ENCODE peak calls at places on chromosomes 6 and 20, in eight cellular contexts. One of them, this sample, is unnamed.

GRCh38 chr6:75210885-75211739 is 5.3 kb upstream of the COL12A1 start:
- DNase-seq in stimulated activated CD4-positive, alpha-beta T cell treated with anti-CD3 and anti-CD28 coated beads, Interleukin-15, amount 100 ng/mL, for 48 hours: no peak
- DNase-seq in Right ventricle myocardium superior: no peak
- DNase-seq in NAMALWA: peak
- DNase-seq in IMR-90: peak
- DNase-seq in osteoblast: peak
- DNase-seq in C1 segment of cervical spinal cord: no peak
- DNase-seq in suprapubic skin: no peak
- DNase-seq in this sample: no peak

GRCh38 chr6:40352527-40353170 is 234.5 kb downstream of the LRFN2 start:
- DNase-seq in stimulated activated CD4-positive, alpha-beta T cell treated with anti-CD3 and anti-CD28 coated beads, Interleukin-15, amount 100 ng/mL, for 48 hours: no peak
- DNase-seq in Right ventricle myocardium superior: no peak
- DNase-seq in NAMALWA: no peak
- DNase-seq in IMR-90: no peak
- DNase-seq in osteoblast: peak
- DNase-seq in C1 segment of cervical spinal cord: no peak
- DNase-seq in suprapubic skin: no peak
- DNase-seq in this sample: no peak

GRCh38 chr6:81751388-81752083 is 945 bp downstream of the TENT5A start:
- DNase-seq in stimulated activated CD4-positive, alpha-beta T cell treated with anti-CD3 and anti-CD28 coated beads, Interleukin-15, amount 100 ng/mL, for 48 hours: peak
- DNase-seq in Right ventricle myocardium superior: peak
- DNase-seq in NAMALWA: no peak
- DNase-seq in IMR-90: peak
- DNase-seq in osteoblast: no peak
- DNase-seq in C1 segment of cervical spinal cord: no peak
- DNase-seq in suprapubic skin: peak
- DNase-seq in this sample: peak

GRCh38 chr20:50221501-50222323 is 31.1 kb downstream of the CEBPB start:
- DNase-seq in stimulated activated CD4-positive, alpha-beta T cell treated with anti-CD3 and anti-CD28 coated beads, Interleukin-15, amount 100 ng/mL, for 48 hours: no peak
- DNase-seq in Right ventricle myocardium superior: peak
- DNase-seq in NAMALWA: no peak
- DNase-seq in IMR-90: peak
- DNase-seq in osteoblast: peak
- DNase-seq in C1 segment of cervical spinal cord: no peak
- DNase-seq in suprapubic skin: no peak
- DNase-seq in this sample: no peak

GRCh38 chr20:44114755-44115044 is 72.3 kb downstream of the JPH2 start:
- DNase-seq in stimulated activated CD4-positive, alpha-beta T cell treated with anti-CD3 and anti-CD28 coated beads, Interleukin-15, amount 100 ng/mL, for 48 hours: no peak
- DNase-seq in Right ventricle myocardium superior: no peak
- DNase-seq in NAMALWA: no peak
- DNase-seq in IMR-90: no peak
- DNase-seq in osteoblast: no peak
- DNase-seq in C1 segment of cervical spinal cord: no peak
- DNase-seq in suprapubic skin: no peak
- DNase-seq in this sample: no peak

GRCh38 chr6:116106146-116106545 is 5.5 kb downstream of the NT5DC1 start:
- DNase-seq in stimulated activated CD4-positive, alpha-beta T cell treated with anti-CD3 and anti-CD28 coated beads, Interleukin-15, amount 100 ng/mL, for 48 hours: no peak
- DNase-seq in Right ventricle myocardium superior: no peak
- DNase-seq in NAMALWA: no peak
- DNase-seq in IMR-90: no peak
- DNase-seq in osteoblast: no peak
- DNase-seq in C1 segment of cervical spinal cord: no peak
- DNase-seq in suprapubic skin: no peak
- DNase-seq in this sample: no peak

GRCh38 chr6:164531745-164532144 is 777.7 kb downstream of the C6orf118 start:
- DNase-seq in stimulated activated CD4-positive, alpha-beta T cell treated with anti-CD3 and anti-CD28 coated beads, Interleukin-15, amount 100 ng/mL, for 48 hours: no peak
- DNase-seq in Right ventricle myocardium superior: no peak
- DNase-seq in NAMALWA: no peak
- DNase-seq in IMR-90: no peak
- DNase-seq in osteoblast: no peak
- DNase-seq in C1 segment of cervical spinal cord: no peak
- DNase-seq in suprapubic skin: no peak
- DNase-seq in this sample: no peak

GRCh38 chr20:41375846-41376245 is 9.2 kb upstream of the EMILIN3 start:
- DNase-seq in stimulated activated CD4-positive, alpha-beta T cell treated with anti-CD3 and anti-CD28 coated beads, Interleukin-15, amount 100 ng/mL, for 48 hours: no peak
- DNase-seq in Right ventricle myocardium superior: no peak
- DNase-seq in NAMALWA: no peak
- DNase-seq in IMR-90: no peak
- DNase-seq in osteoblast: no peak
- DNase-seq in C1 segment of cervical spinal cord: no peak
- DNase-seq in suprapubic skin: no peak
- DNase-seq in this sample: no peak

GRCh38 chr6:162711376-162711775 is 16.2 kb downstream of the PRKN start:
- DNase-seq in stimulated activated CD4-positive, alpha-beta T cell treated with anti-CD3 and anti-CD28 coated beads, Interleukin-15, amount 100 ng/mL, for 48 hours: no peak
- DNase-seq in Right ventricle myocardium superior: no peak
- DNase-seq in NAMALWA: no peak
- DNase-seq in IMR-90: no peak
- DNase-seq in osteoblast: no peak
- DNase-seq in C1 segment of cervical spinal cord: no peak
- DNase-seq in suprapubic skin: no peak
- DNase-seq in this sample: no peak

GRCh38 chr6:166949533-166950442 is 6.6 kb downstream of the RNASET2 start:
- DNase-seq in stimulated activated CD4-positive, alpha-beta T cell treated with anti-CD3 and anti-CD28 coated beads, Interleukin-15, amount 100 ng/mL, for 48 hours: no peak
- DNase-seq in Right ventricle myocardium superior: no peak
- DNase-seq in NAMALWA: no peak
- DNase-seq in IMR-90: no peak
- DNase-seq in osteoblast: no peak
- DNase-seq in C1 segment of cervical spinal cord: no peak
- DNase-seq in suprapubic skin: no peak
- DNase-seq in this sample: no peak

GRCh38 chr6:16704706-16705402 is 56.4 kb downstream of the ATXN1 start:
- DNase-seq in stimulated activated CD4-positive, alpha-beta T cell treated with anti-CD3 and anti-CD28 coated beads, Interleukin-15, amount 100 ng/mL, for 48 hours: peak
- DNase-seq in Right ventricle myocardium superior: no peak
- DNase-seq in NAMALWA: no peak
- DNase-seq in IMR-90: peak
- DNase-seq in osteoblast: no peak
- DNase-seq in C1 segment of cervical spinal cord: no peak
- DNase-seq in suprapubic skin: no peak
- DNase-seq in this sample: no peak

GRCh38 chr6:89483111-89483720 is 50.3 kb downstream of the ANKRD6 start:
- DNase-seq in stimulated activated CD4-positive, alpha-beta T cell treated with anti-CD3 and anti-CD28 coated beads, Interleukin-15, amount 100 ng/mL, for 48 hours: no peak
- DNase-seq in Right ventricle myocardium superior: peak
- DNase-seq in NAMALWA: no peak
- DNase-seq in IMR-90: no peak
- DNase-seq in osteoblast: peak
- DNase-seq in C1 segment of cervical spinal cord: no peak
- DNase-seq in suprapubic skin: no peak
- DNase-seq in this sample: peak

GRCh38 chr6:152726313-152726712 is 24.3 kb upstream of the VIP start:
- DNase-seq in stimulated activated CD4-positive, alpha-beta T cell treated with anti-CD3 and anti-CD28 coated beads, Interleukin-15, amount 100 ng/mL, for 48 hours: no peak
- DNase-seq in Right ventricle myocardium superior: no peak
- DNase-seq in NAMALWA: no peak
- DNase-seq in IMR-90: no peak
- DNase-seq in osteoblast: no peak
- DNase-seq in C1 segment of cervical spinal cord: no peak
- DNase-seq in suprapubic skin: no peak
- DNase-seq in this sample: no peak

GRCh38 chr20:46994341-46994740 is 99.7 kb downstream of the EYA2 start:
- DNase-seq in stimulated activated CD4-positive, alpha-beta T cell treated with anti-CD3 and anti-CD28 coated beads, Interleukin-15, amount 100 ng/mL, for 48 hours: peak
- DNase-seq in Right ventricle myocardium superior: no peak
- DNase-seq in NAMALWA: peak
- DNase-seq in IMR-90: no peak
- DNase-seq in osteoblast: no peak
- DNase-seq in C1 segment of cervical spinal cord: no peak
- DNase-seq in suprapubic skin: no peak
- DNase-seq in this sample: no peak

GRCh38 chr6:692356-692851 is 535 bp downstream of the EXOC2 start:
- DNase-seq in stimulated activated CD4-positive, alpha-beta T cell treated with anti-CD3 and anti-CD28 coated beads, Interleukin-15, amount 100 ng/mL, for 48 hours: peak
- DNase-seq in Right ventricle myocardium superior: peak
- DNase-seq in NAMALWA: peak
- DNase-seq in IMR-90: peak
- DNase-seq in osteoblast: peak
- DNase-seq in C1 segment of cervical spinal cord: no peak
- DNase-seq in suprapubic skin: no peak
- DNase-seq in this sample: no peak

GRCh38 chr6:65289491-65289890 is 417.5 kb downstream of the EYS start:
- DNase-seq in stimulated activated CD4-positive, alpha-beta T cell treated with anti-CD3 and anti-CD28 coated beads, Interleukin-15, amount 100 ng/mL, for 48 hours: no peak
- DNase-seq in Right ventricle myocardium superior: no peak
- DNase-seq in NAMALWA: no peak
- DNase-seq in IMR-90: peak
- DNase-seq in osteoblast: no peak
- DNase-seq in C1 segment of cervical spinal cord: no peak
- DNase-seq in suprapubic skin: no peak
- DNase-seq in this sample: no peak

GRCh38 chr6:158926429-158926828 is 73.6 kb downstream of the RSPH3 start:
- DNase-seq in stimulated activated CD4-positive, alpha-beta T cell treated with anti-CD3 and anti-CD28 coated beads, Interleukin-15, amount 100 ng/mL, for 48 hours: no peak
- DNase-seq in Right ventricle myocardium superior: no peak
- DNase-seq in NAMALWA: no peak
- DNase-seq in IMR-90: peak
- DNase-seq in osteoblast: peak
- DNase-seq in C1 segment of cervical spinal cord: no peak
- DNase-seq in suprapubic skin: no peak
- DNase-seq in this sample: no peak

GRCh38 chr20:63278661-63279060 is 6.0 kb downstream of the ARFGAP1 start:
- DNase-seq in stimulated activated CD4-positive, alpha-beta T cell treated with anti-CD3 and anti-CD28 coated beads, Interleukin-15, amount 100 ng/mL, for 48 hours: no peak
- DNase-seq in Right ventricle myocardium superior: no peak
- DNase-seq in NAMALWA: no peak
- DNase-seq in IMR-90: no peak
- DNase-seq in osteoblast: no peak
- DNase-seq in C1 segment of cervical spinal cord: no peak
- DNase-seq in suprapubic skin: no peak
- DNase-seq in this sample: no peak

GRCh38 chr6:161458199-161458598 is 184.3 kb upstream of the AGPAT4 start:
- DNase-seq in stimulated activated CD4-positive, alpha-beta T cell treated with anti-CD3 and anti-CD28 coated beads, Interleukin-15, amount 100 ng/mL, for 48 hours: no peak
- DNase-seq in Right ventricle myocardium superior: no peak
- DNase-seq in NAMALWA: no peak
- DNase-seq in IMR-90: no peak
- DNase-seq in osteoblast: no peak
- DNase-seq in C1 segment of cervical spinal cord: no peak
- DNase-seq in suprapubic skin: no peak
- DNase-seq in this sample: no peak

GRCh38 chr20:63441777-63442493 is 30.5 kb downstream of the KCNQ2 start:
- DNase-seq in stimulated activated CD4-positive, alpha-beta T cell treated with anti-CD3 and anti-CD28 coated beads, Interleukin-15, amount 100 ng/mL, for 48 hours: peak
- DNase-seq in Right ventricle myocardium superior: peak
- DNase-seq in NAMALWA: peak
- DNase-seq in IMR-90: peak
- DNase-seq in osteoblast: peak
- DNase-seq in C1 segment of cervical spinal cord: no peak
- DNase-seq in suprapubic skin: no peak
- DNase-seq in this sample: peak

GRCh38 chr6:79257381-79258205 is 23.1 kb upstream of the HMGN3 start:
- DNase-seq in stimulated activated CD4-positive, alpha-beta T cell treated with anti-CD3 and anti-CD28 coated beads, Interleukin-15, amount 100 ng/mL, for 48 hours: no peak
- DNase-seq in Right ventricle myocardium superior: no peak
- DNase-seq in NAMALWA: no peak
- DNase-seq in IMR-90: peak
- DNase-seq in osteoblast: no peak
- DNase-seq in C1 segment of cervical spinal cord: no peak
- DNase-seq in suprapubic skin: no peak
- DNase-seq in this sample: no peak

GRCh38 chr20:60212695-60213094 is 254.5 kb downstream of the CDH26 start:
- DNase-seq in stimulated activated CD4-positive, alpha-beta T cell treated with anti-CD3 and anti-CD28 coated beads, Interleukin-15, amount 100 ng/mL, for 48 hours: no peak
- DNase-seq in Right ventricle myocardium superior: no peak
- DNase-seq in NAMALWA: no peak
- DNase-seq in IMR-90: no peak
- DNase-seq in osteoblast: no peak
- DNase-seq in C1 segment of cervical spinal cord: no peak
- DNase-seq in suprapubic skin: no peak
- DNase-seq in this sample: no peak

GRCh38 chr6:138235693-138236092 is 17.4 kb upstream of the PBOV1 start:
- DNase-seq in stimulated activated CD4-positive, alpha-beta T cell treated with anti-CD3 and anti-CD28 coated beads, Interleukin-15, amount 100 ng/mL, for 48 hours: no peak
- DNase-seq in Right ventricle myocardium superior: no peak
- DNase-seq in NAMALWA: no peak
- DNase-seq in IMR-90: no peak
- DNase-seq in osteoblast: no peak
- DNase-seq in C1 segment of cervical spinal cord: no peak
- DNase-seq in suprapubic skin: no peak
- DNase-seq in this sample: no peak

GRCh38 chr6:166952567-166953464 is 3.5 kb downstream of the RNASET2 start:
- DNase-seq in stimulated activated CD4-positive, alpha-beta T cell treated with anti-CD3 and anti-CD28 coated beads, Interleukin-15, amount 100 ng/mL, for 48 hours: no peak
- DNase-seq in Right ventricle myocardium superior: no peak
- DNase-seq in NAMALWA: no peak
- DNase-seq in IMR-90: no peak
- DNase-seq in osteoblast: peak
- DNase-seq in C1 segment of cervical spinal cord: no peak
- DNase-seq in suprapubic skin: no peak
- DNase-seq in this sample: no peak

GRCh38 chr6:152094992-152095592 is 287.6 kb downstream of the ESR1 start:
- DNase-seq in stimulated activated CD4-positive, alpha-beta T cell treated with anti-CD3 and anti-CD28 coated beads, Interleukin-15, amount 100 ng/mL, for 48 hours: peak
- DNase-seq in Right ventricle myocardium superior: peak
- DNase-seq in NAMALWA: no peak
- DNase-seq in IMR-90: peak
- DNase-seq in osteoblast: peak
- DNase-seq in C1 segment of cervical spinal cord: no peak
- DNase-seq in suprapubic skin: peak
- DNase-seq in this sample: no peak

GRCh38 chr6:149190228-149190831 is 127.2 kb upstream of the TAB2 start:
- DNase-seq in stimulated activated CD4-positive, alpha-beta T cell treated with anti-CD3 and anti-CD28 coated beads, Interleukin-15, amount 100 ng/mL, for 48 hours: peak
- DNase-seq in Right ventricle myocardium superior: peak
- DNase-seq in NAMALWA: peak
- DNase-seq in IMR-90: peak
- DNase-seq in osteoblast: no peak
- DNase-seq in C1 segment of cervical spinal cord: no peak
- DNase-seq in suprapubic skin: no peak
- DNase-seq in this sample: no peak

GRCh38 chr6:112951829-112952228 is 604.7 kb downstream of the RFPL4B start:
- DNase-seq in stimulated activated CD4-positive, alpha-beta T cell treated with anti-CD3 and anti-CD28 coated beads, Interleukin-15, amount 100 ng/mL, for 48 hours: no peak
- DNase-seq in Right ventricle myocardium superior: no peak
- DNase-seq in NAMALWA: no peak
- DNase-seq in IMR-90: no peak
- DNase-seq in osteoblast: no peak
- DNase-seq in C1 segment of cervical spinal cord: no peak
- DNase-seq in suprapubic skin: no peak
- DNase-seq in this sample: no peak

GRCh38 chr20:37362231-37362792 is 16.4 kb downstream of the SRC start:
- DNase-seq in stimulated activated CD4-positive, alpha-beta T cell treated with anti-CD3 and anti-CD28 coated beads, Interleukin-15, amount 100 ng/mL, for 48 hours: no peak
- DNase-seq in Right ventricle myocardium superior: no peak
- DNase-seq in NAMALWA: no peak
- DNase-seq in IMR-90: no peak
- DNase-seq in osteoblast: peak
- DNase-seq in C1 segment of cervical spinal cord: no peak
- DNase-seq in suprapubic skin: peak
- DNase-seq in this sample: no peak

GRCh38 chr20:3115190-3116107 is 30.9 kb upstream of the AVP start:
- DNase-seq in stimulated activated CD4-positive, alpha-beta T cell treated with anti-CD3 and anti-CD28 coated beads, Interleukin-15, amount 100 ng/mL, for 48 hours: no peak
- DNase-seq in Right ventricle myocardium superior: no peak
- DNase-seq in NAMALWA: peak
- DNase-seq in IMR-90: peak
- DNase-seq in osteoblast: peak
- DNase-seq in C1 segment of cervical spinal cord: no peak
- DNase-seq in suprapubic skin: no peak
- DNase-seq in this sample: peak

GRCh38 chr6:89411269-89412070 is 603 bp downstream of the RRAGD start:
- DNase-seq in stimulated activated CD4-positive, alpha-beta T cell treated with anti-CD3 and anti-CD28 coated beads, Interleukin-15, amount 100 ng/mL, for 48 hours: peak
- DNase-seq in Right ventricle myocardium superior: peak
- DNase-seq in NAMALWA: peak
- DNase-seq in IMR-90: no peak
- DNase-seq in osteoblast: no peak
- DNase-seq in C1 segment of cervical spinal cord: no peak
- DNase-seq in suprapubic skin: peak
- DNase-seq in this sample: no peak

This sample was measured in hypothalamus.